ENCODE peak calls at places on chromosomes 7 and 10, in ten cellular contexts. C is lower lobe of right lung, R is pons, P is NAMALWA, X is NCI-H1105 treated with DMSO at 0.1 percent for 48 hours, Y is nephron progenitor cell, M is NT2/D1, T is T-cell, K is GM10248, L is MCF 10A. D is an unnamed sample.

GRCh38 chr7:100137851-100138760 is 10.6 kb upstream of the LAMTOR4 start:
- DNase-seq in C (no peak), R (no peak), P (peak; percentile 19), X (no peak), Y (no peak), M (no peak), T (no peak), K (no peak), L (no peak), D (no peak)

GRCh38 chr7:17530249-17530648 is 231.8 kb downstream of the AHR start:
- DNase-seq in C (no peak), R (no peak), P (no peak), X (no peak), Y (no peak), M (no peak), T (no peak), K (no peak), L (no peak), D (no peak)

GRCh38 chr7:33873981-33874750 is 31.2 kb upstream of the BMPER start:
- DNase-seq in C (no peak), R (no peak), P (no peak), X (no peak), Y (no peak), M (no peak), T (no peak), K (no peak), L (peak; percentile 67), D (no peak)

GRCh38 chr7:4191046-4191445 is 491.0 kb upstream of the FOXK1 start:
- DNase-seq in C (no peak), R (no peak), P (no peak), X (no peak), Y (no peak), M (no peak), T (no peak), K (no peak), L (no peak), D (no peak)

GRCh38 chr10:79051766-79052165 is 17.0 kb upstream of the ZMIZ1 start:
- DNase-seq in C (peak; percentile 33), R (no peak), P (no peak), X (no peak), Y (no peak), M (no peak), T (no peak), K (no peak), L (no peak), D (no peak)

GRCh38 chr10:72276421-72277339 is 3.0 kb downstream of the DDIT4 start:
- DNase-seq in C (no peak), R (peak; percentile 69), P (no peak), X (no peak), Y (no peak), M (no peak), T (no peak), K (no peak), L (peak; percentile 97), D (no peak)

GRCh38 chr10:116947838-116948529 is 57.0 kb downstream of the SHTN1 start:
- DNase-seq in C (no peak), R (peak; percentile 89), P (no peak), X (no peak), Y (no peak), M (peak; percentile 38), T (no peak), K (no peak), L (peak; percentile 66), D (peak; percentile 35)

GRCh38 chr10:5977471-5978370 is at the start of gene IL15RA:
- DNase-seq in C (peak; percentile 88), R (peak; percentile 21), P (peak; percentile 88), X (peak; percentile 14), Y (peak; percentile 65), M (no peak), T (peak; percentile 76), K (peak; percentile 93), L (peak; percentile 80), D (peak; percentile 61)

GRCh38 chr7:1781369-1781768 is 111.3 kb downstream of the ELFN1 start:
- DNase-seq in C (no peak), R (no peak), P (no peak), X (no peak), Y (no peak), M (no peak), T (no peak), K (no peak), L (no peak), D (no peak)

GRCh38 chr10:115355162-115355760 is 262.1 kb downstream of the ATRNL1 start:
- DNase-seq in C (no peak), R (peak; percentile 7), P (peak; percentile 73), X (peak; percentile 65), Y (peak; percentile 55), M (peak; percentile 61), T (no peak), K (peak; percentile 31), L (peak; percentile 77), D (peak; percentile 64)

GRCh38 chr7:73512018-73512780 is 9.9 kb downstream of the BAZ1B start:
- DNase-seq in C (no peak), R (no peak), P (no peak), X (no peak), Y (no peak), M (no peak), T (no peak), K (no peak), L (no peak), D (no peak)

GRCh38 chr7:21938463-21938862 is 7.2 kb downstream of the CDCA7L start:
- DNase-seq in C (no peak), R (no peak), P (no peak), X (no peak), Y (no peak), M (no peak), T (no peak), K (no peak), L (no peak), D (no peak)

GRCh38 chr10:47370878-47371277 is 13.2 kb downstream of the ZNF488 start:
- DNase-seq in C (no peak), R (no peak), P (no peak), X (no peak), Y (no peak), M (no peak), T (no peak), K (no peak), L (no peak), D (peak; percentile 8)

GRCh38 chr10:86308056-86308455 is 58.5 kb downstream of the GRID1 start:
- DNase-seq in C (no peak), R (no peak), P (no peak), X (no peak), Y (no peak), M (no peak), T (no peak), K (no peak), L (no peak), D (peak; percentile 8)

GRCh38 chr10:7397049-7397448 is 13.8 kb downstream of the SFMBT2 start:
- DNase-seq in C (no peak), R (no peak), P (no peak), X (no peak), Y (no peak), M (no peak), T (no peak), K (no peak), L (peak; percentile 27), D (no peak)

GRCh38 chr10:29714096-29714874 is 79.5 kb upstream of the SVIL start:
- DNase-seq in C (no peak), R (no peak), P (no peak), X (no peak), Y (no peak), M (no peak), T (no peak), K (no peak), L (peak; percentile 87), D (no peak)

GRCh38 chr10:86793696-86794095 is 37.3 kb downstream of the BMPR1A start:
- DNase-seq in C (no peak), R (no peak), P (no peak), X (no peak), Y (no peak), M (no peak), T (no peak), K (no peak), L (no peak), D (no peak)

GRCh38 chr10:115706482-115707076 is 566.4 kb downstream of the GFRA1 start:
- DNase-seq in C (no peak), R (peak; percentile 56), P (peak; percentile 51), X (peak; percentile 10), Y (no peak), M (peak; percentile 2), T (no peak), K (no peak), L (peak; percentile 50), D (no peak)

GRCh38 chr7:79593819-79594218 is 140.4 kb upstream of the MAGI2 start:
- DNase-seq in C (no peak), R (peak; percentile 7), P (no peak), X (peak; percentile 81), Y (no peak), M (no peak), T (no peak), K (no peak), L (no peak), D (no peak)

GRCh38 chr7:6553460-6554044 is 2.3 kb upstream of the GRID2IP start:
- DNase-seq in C (no peak), R (no peak), P (no peak), X (no peak), Y (no peak), M (no peak), T (no peak), K (no peak), L (no peak), D (peak; percentile 34)

GRCh38 chr7:37255327-37255944 is 193.2 kb downstream of the ELMO1 start:
- DNase-seq in C (no peak), R (no peak), P (no peak), X (no peak), Y (no peak), M (no peak), T (no peak), K (no peak), L (no peak), D (no peak)

GRCh38 chr7:151425670-151426075 is 14.3 kb downstream of the CRYGN start:
- DNase-seq in C (no peak), R (no peak), P (no peak), X (no peak), Y (no peak), M (no peak), T (no peak), K (no peak), L (peak; percentile 80), D (no peak)

GRCh38 chr7:122710951-122711350 is 8.2 kb upstream of the RNF148 start:
- DNase-seq in C (no peak), R (no peak), P (no peak), X (no peak), Y (no peak), M (no peak), T (no peak), K (no peak), L (no peak), D (no peak)

GRCh38 chr7:23055582-23056178 is 41.8 kb upstream of the HYCC1 start:
- DNase-seq in C (no peak), R (peak; percentile 78), P (peak; percentile 92), X (peak; percentile 80), Y (peak; percentile 45), M (peak; percentile 67), T (peak; percentile 36), K (peak; percentile 68), L (peak; percentile 79), D (peak; percentile 40)

GRCh38 chr7:114859477-114859876 is 62.4 kb upstream of the MDFIC start:
- DNase-seq in C (no peak), R (no peak), P (no peak), X (no peak), Y (no peak), M (no peak), T (no peak), K (no peak), L (no peak), D (no peak)

GRCh38 chr7:15685358-15686181 is 913 bp downstream of the MEOX2 start:
- DNase-seq in C (peak; percentile 50), R (no peak), P (no peak), X (peak; percentile 50), Y (peak; percentile 56), M (no peak), T (no peak), K (peak; percentile 5), L (no peak), D (peak; percentile 71)

GRCh38 chr7:12893292-12893691 is 205.9 kb downstream of the ARL4A start:
- DNase-seq in C (no peak), R (no peak), P (no peak), X (no peak), Y (no peak), M (no peak), T (no peak), K (no peak), L (no peak), D (no peak)

GRCh38 chr10:3067045-3067858 is at the start of gene PFKP:
- DNase-seq in C (no peak), R (no peak), P (peak; percentile 62), X (no peak), Y (peak; percentile 66), M (no peak), T (peak; percentile 33), K (peak; percentile 84), L (peak; percentile 37), D (peak; percentile 61)